ENCODE peak calls at places on chromosomes 4 and X, in five cellular contexts. W is naive thymus-derived CD4-positive, alpha-beta T cell; F is small intestine; B is heart left ventricle; O is upper lobe of right lung. J is an unnamed sample. For H3K4me1, the result is how much of the 10 kb centered on the place peaks cover.

GRCh38 chr4:128424524-128425195 is 137.0 kb upstream of the PGRMC2 start:
- DNase-seq in W (no peak), F (no peak), B (no peak), O (no peak), J (no peak)

GRCh38 chr4:176492648-176493302 is 173.0 kb downstream of the SPCS3 start:
- DNase-seq in W (no peak), F (no peak), B (no peak), O (no peak), J (no peak)

GRCh38 chr4:56435001-56435747 is at the start of gene PPAT:
- DNase-seq in W (peak), F (peak), B (peak), O (peak), J (peak)

GRCh38 chr4:130028552-130028951 is 932.6 kb downstream of the C4orf33 start:
- DNase-seq in W (no peak), F (peak), B (no peak), O (no peak), J (no peak)

GRCh38 chr4:145709843-145710242 is 29.9 kb downstream of the C4orf51 start:
- DNase-seq in W (no peak), F (no peak), B (no peak), O (no peak), J (no peak)

GRCh38 chr4:17284323-17285175 is 227.3 kb downstream of the QDPR start:
- DNase-seq in W (no peak), F (no peak), B (peak), O (no peak), J (no peak)

GRCh38 chr4:2867758-2868491 is 24.3 kb downstream of the ADD1 start:
- DNase-seq in W (no peak), F (peak), B (peak), O (no peak), J (no peak)

GRCh38 chr4:105088110-105088879 is 58.4 kb upstream of the TET2 start:
- DNase-seq in W (no peak), F (peak), B (peak), O (no peak), J (no peak)

GRCh38 chr4:176845636-176846035 is 52.9 kb upstream of the VEGFC start:
- DNase-seq in W (no peak), F (no peak), B (no peak), O (no peak), J (no peak)

GRCh38 chrX:152847281-152847680 is 16.4 kb downstream of the NSDHL start:
- DNase-seq in W (no peak), F (no peak), B (no peak), O (no peak), J (no peak)

GRCh38 chr4:182756161-182756690 is 161.0 kb downstream of the DCTD start:
- DNase-seq in W (no peak), F (no peak), B (no peak), O (no peak), J (no peak)

GRCh38 chr4:113468165-113469022 is 293.1 kb downstream of the CAMK2D start:
- DNase-seq in W (peak), F (peak), B (peak), O (peak), J (no peak)

GRCh38 chr4:181679754-181680153 is 563.4 kb upstream of the TENM3 start:
- DNase-seq in W (no peak), F (no peak), B (no peak), O (no peak), J (no peak)

GRCh38 chrX:120813982-120814381 is 61.7 kb downstream of the CT47B1 start:
- DNase-seq in W (no peak), F (no peak), B (no peak), O (no peak), J (no peak)

GRCh38 chrX:13888284-13888683 is 71.4 kb upstream of the GPM6B start:
- DNase-seq in W (no peak), F (no peak), B (no peak), O (no peak), J (no peak)

GRCh38 chr4:176538217-176538925 is 218.6 kb downstream of the SPCS3 start:
- DNase-seq in W (no peak), F (no peak), B (no peak), O (no peak), J (no peak)

GRCh38 chr4:45925809-45926208 is 198.0 kb downstream of the GABRG1 start:
- DNase-seq in W (no peak), F (no peak), B (no peak), O (no peak), J (no peak)

GRCh38 chr4:168269879-168270278 is 48.7 kb downstream of the DDX60 start:
- DNase-seq in W (no peak), F (peak), B (peak), O (no peak), J (no peak)

GRCh38 chr4:2083116-2083825 is 24.1 kb downstream of the NAT8L start:
- DNase-seq in W (peak), F (no peak), B (no peak), O (peak), J (no peak)

GRCh38 chrX:633655-634305 is 3.2 kb downstream of the SHOX start:
- DNase-seq in W (no peak), F (no peak), B (no peak), O (no peak), J (no peak)

GRCh38 chrX:104842646-104843045 is 276.6 kb downstream of the IL1RAPL2 start:
- DNase-seq in W (no peak), F (no peak), B (no peak), O (no peak), J (no peak)

GRCh38 chr4:10605746-10606482 is 78.7 kb downstream of the CLNK start:
- DNase-seq in W (no peak), F (no peak), B (no peak), O (no peak), J (no peak)

GRCh38 chr4:8727131-8727530 is 134.6 kb downstream of the CPZ start:
- DNase-seq in W (peak), F (no peak), B (no peak), O (peak), J (no peak)

GRCh38 chrX:24347871-24348270 is 12.6 kb upstream of the SUPT20HL1 start:
- DNase-seq in W (no peak), F (no peak), B (no peak), O (no peak), J (no peak)

GRCh38 chr4:77734928-77735327 is 84.2 kb downstream of the CNOT6L start:
- DNase-seq in W (peak), F (peak), B (no peak), O (no peak), J (peak)

DNA sequence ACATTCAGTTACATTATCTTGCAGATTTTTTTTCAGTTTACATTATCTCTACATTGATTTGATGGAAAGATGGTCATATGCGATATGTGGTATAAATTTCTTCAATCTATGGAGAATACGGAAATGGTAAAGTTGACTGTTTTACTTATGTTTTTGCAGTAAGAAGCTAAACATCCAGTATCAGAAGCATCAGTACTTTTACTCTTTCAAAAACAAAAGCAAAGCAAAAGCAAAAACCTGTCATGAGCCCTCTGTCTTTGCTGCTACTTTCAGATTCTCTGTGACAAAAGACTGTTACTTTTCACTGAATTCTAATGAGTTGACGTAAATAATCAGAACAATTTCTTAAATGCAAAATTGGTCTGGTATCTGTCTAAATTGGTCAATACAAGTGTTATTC is 52.4 kb upstream of the UCP1 start:
- DNase-seq in W (no peak), F (no peak), B (no peak), O (no peak), J (no peak)
- H3K4me1 ChIP-seq in W (under half), F (under half), B (under half), O (under half), J (under half)

GRCh38 chr4:117529401-117529800 is 444.0 kb upstream of the TRAM1L1 start:
- DNase-seq in W (no peak), F (no peak), B (no peak), O (no peak), J (no peak)
- H3K4me1 ChIP-seq in W (under half), F (under half), B (under half), O (under half), J (under half)

GRCh38 chrX:68413254-68413653 is 20.0 kb downstream of the OPHN1 start:
- DNase-seq in W (no peak), F (no peak), B (no peak), O (no peak), J (no peak)

GRCh38 chrX:68417651-68418050 is 15.6 kb downstream of the OPHN1 start:
- DNase-seq in W (no peak), F (no peak), B (no peak), O (no peak), J (no peak)

GRCh38 chrX:68411729-68412128 is 21.6 kb downstream of the OPHN1 start:
- DNase-seq in W (no peak), F (no peak), B (no peak), O (no peak), J (no peak)

GRCh38 chrX:68416592-68416991 is 16.7 kb downstream of the OPHN1 start:
- DNase-seq in W (no peak), F (peak), B (no peak), O (no peak), J (no peak)

GRCh38 chrX:68415289-68415688 is 18.0 kb downstream of the OPHN1 start:
- DNase-seq in W (no peak), F (no peak), B (peak), O (no peak), J (no peak)
- H3K4me1 ChIP-seq in W (under half), F (under half), B (under half), O (under half), J (under half)

DNA sequence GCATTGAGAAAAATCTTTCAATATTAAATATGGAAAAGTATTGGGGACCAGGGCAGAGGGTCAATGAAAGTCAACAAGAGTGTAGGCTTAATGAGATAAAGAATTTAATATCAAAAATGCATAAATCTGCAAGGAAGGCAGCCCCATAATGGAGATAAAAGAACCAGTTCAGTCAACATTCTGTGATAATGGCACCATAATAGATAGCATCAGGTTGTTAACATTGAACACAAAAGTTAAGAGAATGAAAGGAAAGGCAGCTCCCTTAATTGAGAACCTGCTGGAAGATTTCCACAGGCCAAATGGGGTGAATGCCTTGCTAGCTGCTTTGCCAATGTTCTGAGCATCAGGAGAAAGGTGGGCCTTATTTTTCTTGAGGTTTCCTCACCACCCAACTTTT is 60.4 kb upstream of the TMEM33 start:
- DNase-seq in W (no peak), F (no peak), B (no peak), O (no peak), J (no peak)
- H3K4me1 ChIP-seq in W (under half), F (under half), B (under half), O (under half), J (under half)

GRCh38 chrX:154728791-154729190 is 22.1 kb downstream of the GAB3 start:
- DNase-seq in W (no peak), F (no peak), B (no peak), O (no peak), J (no peak)
- H3K4me1 ChIP-seq in W (under half), F (under half), B (half or more), O (half or more), J (under half)